ENCODE peak calls at places on chromosomes 3 and 15, in four cellular contexts. V is left ventricle myocardium inferior, F is psoas muscle, O is uterus. B is an unnamed sample.

GRCh38 chr3:73883497-73883896 is 258.8 kb upstream of the PDZRN3 start:
- DNase-seq in V (no peak), F (no peak), O (no peak), B (no peak)

GRCh38 chr3:97687734-97688133 is 76.8 kb upstream of the ARL6 start:
- DNase-seq in V (no peak), F (no peak), O (no peak), B (peak; percentile 47)

GRCh38 chr3:61924065-61924740 is 362.8 kb downstream of the PTPRG start:
- DNase-seq in V (peak; percentile 77), F (peak; percentile 83), O (peak; percentile 52), B (no peak)

GRCh38 chr15:90603893-90604292 is 74.2 kb downstream of the CRTC3 start:
- DNase-seq in V (peak; percentile 51), F (no peak), O (no peak), B (no peak)

GRCh38 chr3:179452166-179452544 is 885 bp upstream of the GNB4 start:
- DNase-seq in V (no peak), F (no peak), O (no peak), B (no peak)

GRCh38 chr15:73988075-73988969 is 3.8 kb downstream of the STOML1 start:
- DNase-seq in V (no peak), F (no peak), O (no peak), B (no peak)

GRCh38 chr3:194251007-194251406 is 100.1 kb downstream of the CPN2 start:
- DNase-seq in V (no peak), F (no peak), O (no peak), B (no peak)

GRCh38 chr3:158802399-158803023 is 657 bp downstream of the MFSD1 start:
- DNase-seq in V (no peak), F (peak; percentile 52), O (no peak), B (no peak)

GRCh38 chr15:40769310-40770146 is at the start of gene C15orf62:
- DNase-seq in V (no peak), F (no peak), O (peak; percentile 58), B (no peak)

GRCh38 chr3:76044601-76045600 is 259.6 kb upstream of the ZNF717 start:
- DNase-seq in V (no peak), F (no peak), O (no peak), B (no peak)

GRCh38 chr3:63824309-63824708 is 5.2 kb downstream of the C3orf49 start:
- DNase-seq in V (no peak), F (no peak), O (no peak), B (no peak)

GRCh38 chr3:197514786-197515090 is 41.0 kb downstream of the BDH1 start:
- DNase-seq in V (no peak), F (no peak), O (no peak), B (no peak)

GRCh38 chr3:129398803-129399144 is 29.7 kb downstream of the EFCAB12 start:
- DNase-seq in V (no peak), F (no peak), O (no peak), B (no peak)

DNA sequence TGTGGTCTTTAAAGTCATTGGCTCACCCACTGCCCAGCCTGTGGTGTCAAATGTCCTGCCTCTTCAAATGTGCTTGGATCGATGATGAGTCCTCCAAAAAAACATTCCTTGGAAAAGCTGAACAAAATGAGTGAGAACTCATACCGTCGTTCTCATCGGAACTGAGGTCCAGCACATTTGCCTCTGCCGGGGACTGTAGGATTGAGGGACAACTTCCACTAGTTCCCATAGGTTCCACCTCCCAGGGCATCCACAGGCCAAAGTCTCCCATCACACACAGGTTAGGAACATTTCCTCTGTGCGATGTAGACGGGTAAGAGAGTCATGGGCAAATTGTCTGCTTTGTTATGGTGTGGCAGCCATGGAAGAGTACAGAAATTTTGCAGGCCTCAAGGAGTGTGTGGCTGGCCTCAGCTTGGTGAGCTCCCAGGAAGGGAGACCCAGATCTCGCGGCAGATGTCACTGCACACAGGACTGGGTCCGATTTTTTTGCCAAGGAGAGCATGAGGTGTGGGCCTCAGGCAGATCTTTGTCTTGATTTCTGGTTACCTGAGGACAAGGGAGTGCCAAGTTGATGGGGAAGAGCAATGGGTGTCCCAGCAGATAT is 115.7 kb downstream of the SNRPN start:
- DNase-seq in V (no peak), F (no peak), O (no peak), B (no peak)
- H3K9me3 ChIP-seq in V (peaks cover 100% of the 10 kb centered on the region), F (peaks cover 98% of the 10 kb centered on the region), O (peaks cover 3% of the 10 kb centered on the region), B (peaks cover 19% of the 10 kb centered on the region)

DNA sequence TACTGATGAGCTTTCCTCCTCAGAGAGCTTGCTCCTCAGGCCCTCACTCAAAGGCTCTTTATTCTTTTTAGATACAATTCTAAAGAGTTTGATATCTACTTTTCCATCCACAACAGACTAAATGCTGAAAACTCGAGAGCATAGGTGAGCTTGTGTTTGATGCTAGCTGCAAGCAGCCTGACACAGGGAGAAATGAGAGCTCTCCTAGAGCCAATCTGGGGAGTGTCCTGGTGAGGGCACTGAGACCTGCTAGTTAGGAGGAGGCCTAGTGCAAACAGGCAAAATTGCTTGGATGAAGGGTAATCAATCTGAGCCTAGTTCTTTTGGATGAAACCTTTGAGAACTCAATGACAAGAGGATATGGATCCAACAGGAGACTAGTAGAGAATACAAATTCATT is 300.8 kb downstream of the ZBTB20 start:
- DNase-seq in V (no peak), F (no peak), O (no peak), B (no peak)
- H3K4me1 ChIP-seq in V (peaks cover 36% of the 10 kb centered on the region), F (peaks cover 26% of the 10 kb centered on the region), O (no peaks in the 10 kb centered on the region), B (no peaks in the 10 kb centered on the region)

DNA sequence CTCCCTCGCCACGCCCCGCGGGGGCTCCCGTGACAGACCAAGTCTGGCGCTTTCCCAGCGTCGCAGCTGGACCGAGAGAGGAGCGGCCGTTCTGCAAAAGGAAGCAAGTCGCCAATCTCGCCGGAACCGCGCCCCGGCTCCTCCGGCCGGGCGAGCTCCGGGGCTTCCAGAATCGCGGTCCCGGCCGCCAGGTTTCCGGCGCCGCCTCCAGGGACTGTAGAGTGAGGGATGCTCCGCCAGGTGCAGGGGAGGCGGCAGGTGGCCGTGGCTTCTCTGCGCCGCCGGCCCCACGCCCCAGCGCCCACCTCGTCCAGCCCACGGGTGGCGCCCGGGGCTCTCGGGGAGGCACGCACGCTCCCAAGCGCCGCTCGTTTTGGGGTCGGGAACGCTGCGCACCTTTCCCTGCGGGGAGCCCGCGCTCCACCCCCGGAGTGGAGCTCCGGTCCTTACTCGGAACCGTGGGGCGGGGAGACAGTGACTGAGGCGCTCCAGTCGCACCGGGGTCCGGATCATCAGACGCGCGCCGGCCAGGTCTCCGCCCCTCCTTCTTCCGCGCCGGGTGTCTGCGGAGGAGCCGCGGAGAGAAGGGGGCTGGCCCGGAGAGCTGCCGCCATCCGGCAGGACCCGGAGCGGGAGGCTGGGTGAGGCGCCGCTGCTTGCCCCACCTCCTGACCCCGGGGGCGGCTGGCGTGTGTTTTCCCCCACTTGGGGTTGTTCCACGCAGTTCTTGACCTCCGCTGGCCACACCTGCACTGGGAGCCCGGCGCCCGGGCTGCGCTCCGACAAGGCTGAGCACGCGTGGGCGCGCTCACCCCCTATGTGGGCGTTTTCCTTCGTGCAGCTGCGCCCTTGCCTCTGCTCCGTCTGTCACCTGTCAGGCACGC is at the start of gene MCF2L2:
- DNase-seq in V (peak; percentile 78), F (peak; percentile 80), O (peak; percentile 23), B (no peak)
- H3K27me3 ChIP-seq in V (peaks cover 85% of the 10 kb centered on the region), F (peaks cover 8% of the 10 kb centered on the region), O (no peaks in the 10 kb centered on the region), B (no peaks in the 10 kb centered on the region)

DNA sequence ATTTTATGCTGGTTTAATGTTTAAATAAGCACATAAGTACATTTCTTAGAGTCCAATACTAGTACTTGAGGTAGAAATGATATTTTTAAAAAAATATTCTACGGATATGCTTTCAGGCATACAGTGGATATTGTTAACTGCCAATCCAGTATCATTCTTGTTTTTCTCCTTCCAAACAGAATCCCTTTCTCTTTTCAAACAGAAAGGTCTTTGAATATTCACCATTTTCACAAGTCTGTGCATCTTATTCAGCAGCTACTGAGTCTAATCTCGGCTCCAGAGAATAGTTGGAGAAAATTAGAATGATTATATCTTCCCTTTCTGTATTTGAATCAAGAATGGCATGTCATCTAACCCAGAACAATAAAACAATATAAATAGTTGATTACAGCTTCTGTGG is 174.5 kb downstream of the GOLGA6L6 start:
- DNase-seq in V (no peak), F (no peak), O (no peak), B (no peak)
- H3K9me3 ChIP-seq in V (no peaks in the 10 kb centered on the region), F (no peaks in the 10 kb centered on the region), O (no peaks in the 10 kb centered on the region), B (peaks cover 11% of the 10 kb centered on the region)